ENCODE peak calls at places on chromosomes 3 and 15, in four cellular contexts. One of them, this sample, is unnamed.

GRCh38 chr3:114685053-114685630 is 391.3 kb downstream of the TIGIT start:
- DNase-seq in type B pancreatic cell: no peak
- DNase-seq in left ventricle myocardium superior: no peak
- DNase-seq in uterus: no peak
- DNase-seq in this sample: no peak

GRCh38 chr15:28208583-28208982 is 109.5 kb upstream of the OCA2 start:
- DNase-seq in left ventricle myocardium superior: peak
- DNase-seq in uterus: no peak
- DNase-seq in type B pancreatic cell: no peak
- DNase-seq in this sample: no peak

GRCh38 chr15:70853855-70854668 is at the start of gene LARP6:
- DNase-seq in uterus: peak
- DNase-seq in left ventricle myocardium superior: peak
- DNase-seq in type B pancreatic cell: peak
- DNase-seq in this sample: no peak

GRCh38 chr3:65406470-65406869 is 632.2 kb downstream of the MAGI1 start:
- DNase-seq in left ventricle myocardium superior: no peak
- DNase-seq in type B pancreatic cell: no peak
- DNase-seq in uterus: no peak
- DNase-seq in this sample: no peak

GRCh38 chr15:33226559-33227181 is 32.2 kb upstream of the FMN1 start:
- DNase-seq in type B pancreatic cell: no peak
- DNase-seq in uterus: no peak
- DNase-seq in left ventricle myocardium superior: no peak
- DNase-seq in this sample: peak

GRCh38 chr15:70870066-70870465 is 16.1 kb upstream of the LARP6 start:
- DNase-seq in type B pancreatic cell: no peak
- DNase-seq in uterus: no peak
- DNase-seq in left ventricle myocardium superior: no peak
- DNase-seq in this sample: no peak

GRCh38 chr15:95298729-95299128 is 1031.8 kb upstream of the NR2F2 start:
- DNase-seq in left ventricle myocardium superior: no peak
- DNase-seq in type B pancreatic cell: no peak
- DNase-seq in uterus: no peak
- DNase-seq in this sample: no peak

GRCh38 chr15:79156704-79157375 is 66.3 kb upstream of the RASGRF1 start:
- DNase-seq in type B pancreatic cell: no peak
- DNase-seq in uterus: no peak
- DNase-seq in left ventricle myocardium superior: no peak
- DNase-seq in this sample: no peak

GRCh38 chr3:172811099-172811498 is 60.6 kb downstream of the ECT2 start:
- DNase-seq in left ventricle myocardium superior: no peak
- DNase-seq in uterus: no peak
- DNase-seq in type B pancreatic cell: no peak
- DNase-seq in this sample: no peak

GRCh38 chr15:40257656-40258450 is 19.0 kb downstream of the PAK6 start:
- DNase-seq in type B pancreatic cell: no peak
- DNase-seq in uterus: no peak
- DNase-seq in left ventricle myocardium superior: no peak
- DNase-seq in this sample: no peak

GRCh38 chr3:150080058-150080730 is 109.5 kb upstream of the PFN2 start:
- DNase-seq in uterus: no peak
- DNase-seq in left ventricle myocardium superior: no peak
- DNase-seq in type B pancreatic cell: no peak
- DNase-seq in this sample: no peak

GRCh38 chr3:59056706-59057105 is 6.9 kb upstream of the CFAP20DC start:
- DNase-seq in uterus: no peak
- DNase-seq in type B pancreatic cell: no peak
- DNase-seq in left ventricle myocardium superior: no peak
- DNase-seq in this sample: no peak

GRCh38 chr3:63607716-63608115 is 44.8 kb upstream of the SNTN start:
- DNase-seq in left ventricle myocardium superior: no peak
- DNase-seq in uterus: no peak
- DNase-seq in type B pancreatic cell: no peak
- DNase-seq in this sample: no peak

GRCh38 chr15:60444289-60444912 is 34.5 kb downstream of the ICE2 start:
- DNase-seq in uterus: no peak
- DNase-seq in type B pancreatic cell: no peak
- DNase-seq in left ventricle myocardium superior: no peak
- DNase-seq in this sample: no peak

GRCh38 chr15:96053039-96054021 is 277.2 kb upstream of the NR2F2 start:
- DNase-seq in left ventricle myocardium superior: peak
- DNase-seq in type B pancreatic cell: no peak
- DNase-seq in uterus: peak
- DNase-seq in this sample: peak